ENCODE peak calls at places on chromosome 15, in nine cellular contexts. S, B, V, D, E, M, G, R and Y are unnamed samples.

GRCh38 chr15:59158701-59159034 is 48.0 kb upstream of the LDHAL6B start:
- DNase-seq in S (no peak), B (no peak), V (no peak), D (no peak), E (no peak), M (no peak), G (no peak), R (peak; percentile 83), Y (no peak)

GRCh38 chr15:83999396-84000120 is 236.0 kb upstream of the GOLGA6L4 start:
- DNase-seq in S (no peak), B (no peak), V (no peak), D (no peak), E (no peak), M (no peak), G (no peak), R (no peak), Y (no peak)

GRCh38 chr15:62608369-62608768 is 434.2 kb upstream of the TPM1 start:
- DNase-seq in S (no peak), B (no peak), V (no peak), D (no peak), E (no peak), M (no peak), G (no peak), R (no peak), Y (no peak)

GRCh38 chr15:96346409-96346808 is 15.9 kb downstream of the NR2F2 start:
- DNase-seq in S (no peak), B (no peak), V (no peak), D (no peak), E (no peak), M (no peak), G (no peak), R (no peak), Y (no peak)

GRCh38 chr15:90836296-90836871 is 32.0 kb upstream of the FURIN start:
- DNase-seq in S (no peak), B (peak; percentile 53), V (no peak), D (no peak), E (no peak), M (no peak), G (no peak), R (no peak), Y (no peak)

GRCh38 chr15:101025896-101026631 is 106.9 kb downstream of the LRRK1 start:
- DNase-seq in S (peak; percentile 48), B (no peak), V (no peak), D (no peak), E (no peak), M (no peak), G (no peak), R (no peak), Y (peak; percentile 55)

GRCh38 chr15:92121047-92121446 is 267.5 kb downstream of the SLCO3A1 start:
- DNase-seq in S (no peak), B (no peak), V (no peak), D (no peak), E (no peak), M (no peak), G (no peak), R (no peak), Y (no peak)

GRCh38 chr15:64883997-64884511 is 27.6 kb upstream of the ANKDD1A start:
- DNase-seq in S (peak; percentile 82), B (no peak), V (no peak), D (peak; percentile 84), E (peak; percentile 77), M (no peak), G (peak; percentile 56), R (no peak), Y (peak; percentile 90)

GRCh38 chr15:70636540-70637165 is 126.7 kb downstream of the UACA start:
- DNase-seq in S (no peak), B (peak; percentile 20), V (no peak), D (no peak), E (peak; percentile 6), M (no peak), G (no peak), R (no peak), Y (no peak)

GRCh38 chr15:71752085-71752484 is 58.3 kb upstream of the NR2E3 start:
- DNase-seq in S (no peak), B (no peak), V (no peak), D (no peak), E (no peak), M (no peak), G (no peak), R (no peak), Y (no peak)

GRCh38 chr15:80567721-80568157 is 127.4 kb upstream of the ABHD17C start:
- DNase-seq in S (peak; percentile 67), B (peak; percentile 72), V (peak; percentile 54), D (peak; percentile 47), E (no peak), M (no peak), G (no peak), R (peak; percentile 59), Y (no peak)

GRCh38 chr15:91426412-91426811 is 326.4 kb downstream of the SV2B start:
- DNase-seq in S (no peak), B (no peak), V (no peak), D (no peak), E (no peak), M (no peak), G (no peak), R (no peak), Y (no peak)

GRCh38 chr15:92715753-92716152 is 60.2 kb upstream of the FAM174B start:
- DNase-seq in S (peak; percentile 76), B (no peak), V (no peak), D (no peak), E (no peak), M (no peak), G (no peak), R (no peak), Y (no peak)

GRCh38 chr15:74399511-74400312 is 32.3 kb upstream of the CYP11A1 start:
- DNase-seq in S (no peak), B (no peak), V (no peak), D (no peak), E (no peak), M (no peak), G (no peak), R (no peak), Y (peak; percentile 86)

GRCh38 chr15:96622714-96623113 is 292.2 kb downstream of the NR2F2 start:
- DNase-seq in S (no peak), B (no peak), V (no peak), D (no peak), E (no peak), M (no peak), G (no peak), R (no peak), Y (no peak)

GRCh38 chr15:42707068-42707467 is 29.9 kb downstream of the CDAN1 start:
- DNase-seq in S (no peak), B (no peak), V (no peak), D (peak; percentile 15), E (no peak), M (no peak), G (no peak), R (peak; percentile 73), Y (no peak)

GRCh38 chr15:92011611-92012367 is 158.3 kb downstream of the SLCO3A1 start:
- DNase-seq in S (no peak), B (no peak), V (no peak), D (no peak), E (no peak), M (no peak), G (no peak), R (no peak), Y (no peak)

GRCh38 chr15:98164986-98165385 is 204.5 kb downstream of the ARRDC4 start:
- DNase-seq in S (no peak), B (no peak), V (no peak), D (no peak), E (no peak), M (no peak), G (no peak), R (no peak), Y (no peak)

GRCh38 chr15:42065008-42065407 is 29.4 kb downstream of the PLA2G4D start:
- DNase-seq in S (no peak), B (peak; percentile 64), V (no peak), D (no peak), E (no peak), M (no peak), G (no peak), R (no peak), Y (no peak)

GRCh38 chr15:48352474-48353072 is 21.3 kb downstream of the DUT start:
- DNase-seq in S (peak; percentile 69), B (peak; percentile 72), V (peak; percentile 29), D (peak; percentile 50), E (no peak), M (peak; percentile 32), G (no peak), R (peak; percentile 64), Y (no peak)

GRCh38 chr15:72227192-72227586 is 3.8 kb downstream of the PKM start:
- DNase-seq in S (no peak), B (peak; percentile 7), V (no peak), D (no peak), E (peak; percentile 31), M (no peak), G (no peak), R (no peak), Y (no peak)

GRCh38 chr15:36432162-36432561 is 147.3 kb upstream of the CDIN1 start:
- DNase-seq in S (no peak), B (no peak), V (no peak), D (no peak), E (no peak), M (no peak), G (no peak), R (no peak), Y (no peak)

DNA sequence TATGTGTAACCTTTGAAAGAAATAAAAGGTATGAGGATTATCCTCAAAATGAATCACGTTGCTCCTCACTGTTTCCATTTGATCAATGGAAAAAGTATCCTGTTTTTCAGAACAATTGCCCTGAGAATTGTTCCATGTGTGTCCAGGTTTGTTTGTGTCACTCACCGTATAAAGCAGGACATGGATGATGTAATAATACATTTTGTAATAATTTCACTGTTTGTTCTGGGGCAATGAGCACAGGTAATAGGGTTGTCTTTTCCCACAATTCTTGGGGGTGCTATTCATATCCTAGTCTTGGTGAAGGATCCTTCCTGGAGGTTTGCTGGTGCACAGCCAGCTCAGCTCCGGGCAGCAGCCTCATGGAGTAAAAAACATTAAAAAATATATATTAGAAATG is 510.8 kb upstream of the MCTP2 start:
- DNase-seq in S (no peak), B (no peak), V (no peak), D (no peak), E (no peak), M (no peak), G (no peak), R (no peak), Y (no peak)
- TF ChIP-seq POLR2AphosphoS5 in S (no peak), B (no peak), V (no peak), D (no peak), E (no peak), M (no peak), G (no peak), R (no peak), Y (no peak)

GRCh38 chr15:69456208-69457166 is 3.9 kb downstream of the RPLP1 start:
- DNase-seq in S (no peak), B (no peak), V (no peak), D (no peak), E (no peak), M (no peak), G (no peak), R (no peak), Y (no peak)
- TF ChIP-seq POLR2AphosphoS5 in S (no peak), B (peak; percentile 30), V (no peak), D (peak; percentile 70), E (peak; percentile 71), M (peak; percentile 74), G (peak; percentile 86), R (no peak), Y (peak; percentile 31)

GRCh38 chr15:78422571-78423340 is 15.3 kb upstream of the IREB2 start:
- DNase-seq in S (peak; percentile 81), B (peak; percentile 70), V (peak; percentile 33), D (peak; percentile 52), E (no peak), M (peak; percentile 39), G (no peak), R (peak; percentile 48), Y (peak; percentile 89)
- TF ChIP-seq POLR2AphosphoS5 in S (peak; percentile 77), B (no peak), V (no peak), D (no peak), E (no peak), M (no peak), G (no peak), R (peak; percentile 30), Y (no peak)

GRCh38 chr15:66893294-66893693 is 172.1 kb upstream of the SMAD3 start:
- DNase-seq in S (peak; percentile 29), B (no peak), V (no peak), D (no peak), E (no peak), M (no peak), G (no peak), R (no peak), Y (no peak)
- TF ChIP-seq POLR2AphosphoS5 in S (no peak), B (no peak), V (no peak), D (no peak), E (no peak), M (no peak), G (no peak), R (no peak), Y (no peak)